ENCODE peak calls at places on chromosomes 3 and 15, in five cellular contexts. A, O, G, J and N are unnamed samples.

GRCh38 chr3:73674280-73674679 is 49.5 kb upstream of the PDZRN3 start:
- DNase-seq in A (no peak), O (no peak), G (peak; percentile 83), J (no peak), N (no peak)

GRCh38 chr15:26667222-26667988 is 105.5 kb downstream of the GABRB3 start:
- DNase-seq in A (peak; percentile 40), O (no peak), G (no peak), J (no peak), N (peak; percentile 10)

GRCh38 chr3:37456791-37457190 is 282.4 kb upstream of the LRRFIP2 start:
- DNase-seq in A (no peak), O (no peak), G (no peak), J (no peak), N (no peak)

GRCh38 chr15:49817100-49817499 is 196.3 kb downstream of the DTWD1 start:
- DNase-seq in A (no peak), O (no peak), G (peak; percentile 59), J (no peak), N (no peak)

GRCh38 chr3:132343018-132343612 is 25.9 kb downstream of the ACP3 start:
- DNase-seq in A (peak; percentile 39), O (peak; percentile 65), G (peak; percentile 52), J (peak; percentile 17), N (no peak)

GRCh38 chr15:90241343-90242192 is 7.6 kb downstream of the GDPGP1 start:
- DNase-seq in A (no peak), O (no peak), G (no peak), J (no peak), N (no peak)

GRCh38 chr3:139343895-139344856 is at the start of gene MRPS22:
- DNase-seq in A (peak; percentile 90), O (peak; percentile 92), G (peak; percentile 93), J (peak; percentile 84), N (peak; percentile 68)

GRCh38 chr15:64665179-64665578 is 110.2 kb downstream of the RBPMS2 start:
- DNase-seq in A (no peak), O (no peak), G (peak; percentile 12), J (no peak), N (no peak)

GRCh38 chr3:188034989-188035388 is 119.0 kb upstream of the LPP start:
- DNase-seq in A (no peak), O (no peak), G (no peak), J (no peak), N (no peak)

GRCh38 chr3:178845446-178846118 is 226.0 kb downstream of the ZMAT3 start:
- DNase-seq in A (no peak), O (no peak), G (peak; percentile 50), J (no peak), N (no peak)

GRCh38 chr3:8817486-8817885 is 48.1 kb upstream of the OXTR start:
- DNase-seq in A (no peak), O (no peak), G (no peak), J (no peak), N (peak; percentile 49)

DNA sequence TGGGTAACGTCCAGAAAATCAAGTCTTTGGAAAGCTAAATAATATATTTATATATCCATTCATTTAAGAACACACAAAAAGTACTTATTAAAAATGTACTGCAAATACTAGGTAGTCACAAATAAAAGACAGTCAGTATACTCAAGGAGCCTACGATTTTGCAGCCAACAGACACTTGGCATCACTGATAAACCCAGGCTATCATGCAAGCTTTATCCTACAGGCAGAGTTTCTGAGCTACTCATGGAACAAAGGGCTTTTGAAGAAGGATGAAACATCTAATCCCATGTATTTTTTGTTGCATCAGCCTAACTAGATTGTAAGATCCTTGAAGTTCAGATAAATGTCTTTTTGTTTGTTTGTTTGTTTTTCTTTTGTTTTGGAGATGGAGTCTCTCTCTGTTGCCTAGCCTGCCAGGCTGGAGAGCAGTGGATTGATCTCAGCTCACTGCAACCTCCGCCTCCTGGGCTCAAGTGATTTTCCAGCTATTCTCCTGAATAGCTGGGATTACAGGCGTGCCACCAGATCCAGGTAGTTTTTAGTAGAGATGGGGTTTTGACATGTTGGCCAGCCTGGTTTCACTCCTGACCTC is 319.4 kb upstream of the MDFIC2 start:
- DNase-seq in A (peak; percentile 72), O (no peak), G (no peak), J (no peak), N (no peak)
- TF ChIP-seq CTCF in A (no peak), O (no peak), G (no peak), J (no peak), N (no peak)

DNA sequence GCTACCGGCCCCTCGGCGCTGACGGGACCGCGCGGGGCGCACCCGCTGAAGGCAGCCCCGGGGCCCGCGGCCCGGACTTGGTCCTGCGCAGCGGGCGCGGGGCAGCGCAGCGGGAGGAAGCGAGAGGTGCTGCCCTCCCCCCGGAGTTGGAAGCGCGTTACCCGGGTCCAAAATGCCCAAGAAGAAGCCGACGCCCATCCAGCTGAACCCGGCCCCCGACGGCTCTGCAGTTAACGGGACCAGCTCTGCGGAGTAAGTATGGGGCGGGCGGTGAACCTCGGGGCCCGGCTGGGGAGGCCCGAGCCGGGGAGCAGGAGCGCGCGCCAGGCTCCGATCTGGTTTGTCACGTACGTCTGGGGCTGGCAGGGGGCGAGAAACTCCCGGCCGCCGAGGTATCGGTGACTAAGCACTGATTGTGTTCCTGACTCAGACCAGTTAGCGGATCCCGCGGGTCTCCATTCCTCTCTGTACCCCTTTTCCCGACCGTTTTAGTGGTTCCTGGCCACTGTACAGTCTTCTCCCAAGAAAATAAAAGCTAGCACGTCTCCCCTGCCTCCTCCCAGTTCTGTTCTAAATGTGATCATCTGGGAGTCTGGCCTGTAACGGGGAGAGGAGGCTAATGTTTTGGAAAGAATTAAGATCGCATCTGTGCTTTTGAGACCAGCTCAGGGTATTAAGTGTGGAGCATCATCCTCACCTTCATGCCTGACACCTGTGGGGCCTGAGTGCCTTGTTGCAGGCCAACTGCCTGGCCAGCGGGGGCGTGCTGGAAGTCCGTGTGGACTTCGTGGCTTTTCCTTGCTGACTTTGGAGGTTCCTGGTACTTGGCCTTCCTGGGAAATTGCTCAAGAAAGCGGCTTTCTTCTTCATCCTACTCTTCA is 704 bp downstream of the MAP2K1 start:
- DNase-seq in A (peak; percentile 52), O (peak; percentile 70), G (peak; percentile 80), J (peak; percentile 66), N (no peak)
- TF ChIP-seq CTCF in A (peak; percentile 42), O (peak; percentile 36), G (peak; percentile 54), J (peak; percentile 29), N (peak; percentile 52)

GRCh38 chr3:151379083-151379734 is 5.3 kb downstream of the P2RY12 start:
- DNase-seq in A (peak; percentile 65), O (peak; percentile 47), G (no peak), J (peak; percentile 11), N (no peak)
- TF ChIP-seq CTCF in A (peak; percentile 90), O (peak; percentile 66), G (peak; percentile 82), J (no peak), N (peak; percentile 76)

DNA sequence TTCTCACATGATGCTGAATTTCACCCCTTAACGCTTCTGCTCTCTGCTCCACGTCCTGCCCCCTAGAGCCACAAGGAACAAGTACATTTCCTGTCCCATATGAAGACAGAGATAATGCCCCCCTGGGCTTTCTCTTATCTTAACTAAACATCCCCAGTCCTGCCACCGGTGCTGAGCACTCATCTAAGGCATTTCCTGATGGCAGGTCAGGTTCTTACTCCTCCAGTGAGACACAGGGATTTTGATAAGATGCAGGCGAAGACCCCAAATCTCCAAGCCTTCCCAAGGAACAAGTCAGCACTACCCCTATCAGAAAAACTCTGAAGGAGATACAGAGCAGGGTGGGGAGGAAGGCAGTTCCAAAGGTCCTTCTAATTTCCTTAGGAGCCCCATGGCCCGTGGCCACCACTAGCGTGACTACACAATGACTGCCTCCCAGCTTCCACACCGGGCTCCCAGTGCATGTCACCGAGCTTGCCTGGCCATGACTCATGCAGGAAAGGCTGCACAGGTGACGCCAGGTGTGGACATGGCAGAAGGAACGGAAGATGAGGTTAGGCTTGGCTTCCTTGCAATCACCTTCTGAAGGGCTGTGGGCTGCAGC is 152.9 kb downstream of the XXYLT1 start:
- DNase-seq in A (no peak), O (peak; percentile 39), G (peak; percentile 27), J (peak; percentile 56), N (no peak)
- TF ChIP-seq CTCF in A (peak; percentile 51), O (peak; percentile 24), G (peak; percentile 24), J (no peak), N (peak; percentile 21)

DNA sequence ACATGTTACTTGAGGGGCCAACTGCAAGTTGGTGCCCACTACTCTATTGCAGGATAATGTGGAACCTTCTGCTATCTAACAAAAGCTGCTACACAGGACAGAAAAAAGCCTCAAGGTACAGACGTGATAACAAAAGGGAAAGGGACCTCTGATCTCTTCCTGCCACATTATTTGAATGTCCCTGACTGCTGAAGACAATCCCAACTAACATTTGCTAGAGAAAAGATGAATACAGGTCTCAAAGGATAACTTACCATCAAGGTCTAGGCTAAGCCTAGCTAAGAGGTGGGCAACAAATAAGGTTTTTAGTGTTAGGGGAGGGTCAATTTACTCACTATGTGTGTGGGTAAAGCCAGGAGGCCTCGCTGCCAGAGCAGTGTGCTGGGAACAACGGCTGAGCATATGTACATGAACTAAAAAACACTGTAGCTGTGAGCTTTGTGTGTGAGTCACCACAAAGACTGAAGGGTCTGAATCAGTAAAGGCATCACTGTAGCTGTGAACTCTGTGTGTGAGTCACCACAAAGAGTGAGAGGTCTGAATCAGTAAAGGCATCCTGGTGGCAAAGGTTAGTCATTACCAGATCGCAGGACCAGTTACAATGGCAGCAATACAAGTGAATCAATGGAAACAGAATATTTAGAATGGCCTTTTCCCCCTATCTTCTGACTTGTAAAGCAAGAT is 111.7 kb downstream of the LMLN start:
- DNase-seq in A (peak; percentile 74), O (peak; percentile 54), G (peak; percentile 99), J (no peak), N (peak; percentile 100)
- TF ChIP-seq CTCF in A (peak; percentile 54), O (no peak), G (no peak), J (no peak), N (peak; percentile 46)

DNA sequence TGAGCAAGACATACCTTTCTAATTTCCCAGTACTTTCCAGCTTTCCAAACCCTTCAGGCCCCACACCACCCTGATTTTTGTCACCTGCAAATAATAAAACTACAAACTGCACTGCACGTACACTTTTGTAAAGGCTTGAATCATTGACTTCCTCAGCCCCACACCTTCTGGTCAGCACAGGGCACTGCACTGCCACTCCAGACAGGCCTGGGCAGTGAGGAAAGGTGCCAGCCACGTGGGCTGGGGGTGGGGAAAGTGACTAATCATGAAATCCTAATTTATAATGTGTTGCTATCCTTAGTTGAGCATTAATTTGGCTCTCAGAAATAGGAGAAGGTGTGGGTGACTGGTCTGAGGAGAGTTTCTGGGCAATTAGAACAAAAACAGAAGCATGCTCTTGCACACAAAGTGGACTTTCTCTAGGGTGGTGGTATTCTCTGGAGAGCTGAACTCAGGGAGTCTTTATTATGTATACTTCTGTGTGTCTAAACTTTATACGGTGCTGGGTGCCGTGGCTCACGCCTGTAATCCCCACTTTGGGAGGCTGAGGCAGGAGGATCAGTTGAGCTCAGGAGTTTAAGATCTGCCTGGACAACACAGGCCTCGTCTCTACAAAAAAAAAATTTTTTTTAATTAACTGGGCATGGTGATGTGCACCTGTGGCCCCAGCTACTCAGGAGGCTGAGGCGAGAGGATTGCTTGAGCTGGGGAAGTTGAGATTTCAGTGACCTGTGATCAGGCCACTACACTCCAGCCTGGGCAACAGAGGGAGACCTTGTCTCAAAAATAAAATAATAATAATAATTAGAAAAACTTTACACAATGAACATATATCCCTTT is 58.2 kb upstream of the FLNB start:
- DNase-seq in A (no peak), O (no peak), G (peak; percentile 58), J (no peak), N (peak; percentile 64)
- TF ChIP-seq CTCF in A (no peak), O (no peak), G (peak; percentile 30), J (peak; percentile 27), N (peak; percentile 63)

DNA sequence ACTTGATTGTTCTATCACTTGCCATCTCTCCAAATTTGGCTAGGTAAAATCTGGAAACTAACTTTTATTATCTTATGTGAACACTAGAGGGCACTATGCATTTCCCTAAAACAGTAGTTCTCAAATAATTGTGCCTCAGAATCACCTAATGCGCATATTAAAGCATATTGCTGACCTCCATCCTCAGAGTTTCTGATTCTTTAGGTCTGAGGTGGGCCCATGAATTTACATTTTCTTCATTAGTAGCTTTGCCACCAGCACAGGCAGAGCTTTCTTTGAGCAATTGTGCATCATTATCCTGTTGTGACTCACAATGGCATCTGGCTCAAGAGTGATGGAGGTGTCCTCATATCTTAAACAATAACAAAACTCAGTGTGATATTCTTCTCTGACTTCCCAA is 17.5 kb upstream of the BCHE start:
- DNase-seq in A (no peak), O (peak; percentile 10), G (peak; percentile 27), J (no peak), N (no peak)
- TF ChIP-seq CTCF in A (peak; percentile 77), O (peak; percentile 41), G (peak; percentile 51), J (peak; percentile 43), N (peak; percentile 65)